ENCODE peak calls at places on chromosomes 3 and 15, in four cellular contexts. One of them, this sample, is unnamed.

GRCh38 chr15:28096720-28097431 is 2.2 kb downstream of the OCA2 start:
- DNase-seq in WTC11: peak; percentile 57
- DNase-seq in K562: no peak
- DNase-seq in HepG2: no peak
- DNase-seq in this sample: no peak

GRCh38 chr15:69595009-69595825 is 142.6 kb downstream of the RPLP1 start:
- DNase-seq in WTC11: no peak
- DNase-seq in K562: no peak
- DNase-seq in HepG2: no peak
- DNase-seq in this sample: peak; percentile 56

GRCh38 chr3:157088133-157088488 is 71.8 kb downstream of the CCNL1 start:
- DNase-seq in WTC11: no peak
- DNase-seq in K562: no peak
- DNase-seq in HepG2: no peak
- DNase-seq in this sample: no peak

GRCh38 chr3:49673131-49673714 is 928 bp upstream of the APEH start:
- DNase-seq in WTC11: no peak
- DNase-seq in K562: peak; percentile 26
- DNase-seq in HepG2: peak; percentile 45
- DNase-seq in this sample: peak; percentile 43

GRCh38 chr15:57114070-57114469 is 195.6 kb downstream of the TCF12 start:
- DNase-seq in WTC11: no peak
- DNase-seq in K562: no peak
- DNase-seq in HepG2: no peak
- DNase-seq in this sample: no peak

GRCh38 chr3:100454684-100455083 is 37.7 kb upstream of the TMEM45A start:
- DNase-seq in WTC11: no peak
- DNase-seq in K562: no peak
- DNase-seq in HepG2: peak; percentile 16
- DNase-seq in this sample: no peak

GRCh38 chr3:9928158-9928557 is 5.5 kb upstream of the CRELD1 start:
- DNase-seq in WTC11: no peak
- DNase-seq in K562: no peak
- DNase-seq in HepG2: no peak
- DNase-seq in this sample: no peak

GRCh38 chr15:68019814-68020525 is 34.1 kb upstream of the PIAS1 start:
- DNase-seq in WTC11: no peak
- DNase-seq in K562: no peak
- DNase-seq in HepG2: no peak
- DNase-seq in this sample: no peak

GRCh38 chr15:60752973-60753720 is 274.2 kb upstream of the ICE2 start:
- DNase-seq in WTC11: no peak
- DNase-seq in K562: no peak
- DNase-seq in HepG2: peak; percentile 60
- DNase-seq in this sample: no peak

GRCh38 chr15:25846377-25846776 is 16.8 kb downstream of the ATP10A start:
- DNase-seq in WTC11: no peak
- DNase-seq in K562: no peak
- DNase-seq in HepG2: no peak
- DNase-seq in this sample: no peak

GRCh38 chr15:74132681-74133070 is 2.3 kb downstream of the ISLR2 start:
- DNase-seq in WTC11: no peak
- DNase-seq in K562: no peak
- DNase-seq in HepG2: no peak
- DNase-seq in this sample: no peak

GRCh38 chr3:44825264-44825925 is 36.3 kb upstream of the TMEM42 start:
- DNase-seq in WTC11: no peak
- DNase-seq in K562: no peak
- DNase-seq in HepG2: no peak
- DNase-seq in this sample: no peak

GRCh38 chr3:39125837-39126500 is 18.5 kb downstream of the TTC21A start:
- DNase-seq in WTC11: no peak
- DNase-seq in K562: no peak
- DNase-seq in HepG2: peak; percentile 28
- DNase-seq in this sample: no peak

GRCh38 chr3:188036375-188036985 is 117.5 kb upstream of the LPP start:
- DNase-seq in WTC11: no peak
- DNase-seq in K562: no peak
- DNase-seq in HepG2: peak; percentile 99
- DNase-seq in this sample: no peak

GRCh38 chr3:37996785-37997301 is 6.3 kb downstream of the VILL start:
- DNase-seq in WTC11: peak; percentile 88
- DNase-seq in K562: peak; percentile 84
- DNase-seq in HepG2: peak; percentile 80
- DNase-seq in this sample: peak; percentile 86

DNA sequence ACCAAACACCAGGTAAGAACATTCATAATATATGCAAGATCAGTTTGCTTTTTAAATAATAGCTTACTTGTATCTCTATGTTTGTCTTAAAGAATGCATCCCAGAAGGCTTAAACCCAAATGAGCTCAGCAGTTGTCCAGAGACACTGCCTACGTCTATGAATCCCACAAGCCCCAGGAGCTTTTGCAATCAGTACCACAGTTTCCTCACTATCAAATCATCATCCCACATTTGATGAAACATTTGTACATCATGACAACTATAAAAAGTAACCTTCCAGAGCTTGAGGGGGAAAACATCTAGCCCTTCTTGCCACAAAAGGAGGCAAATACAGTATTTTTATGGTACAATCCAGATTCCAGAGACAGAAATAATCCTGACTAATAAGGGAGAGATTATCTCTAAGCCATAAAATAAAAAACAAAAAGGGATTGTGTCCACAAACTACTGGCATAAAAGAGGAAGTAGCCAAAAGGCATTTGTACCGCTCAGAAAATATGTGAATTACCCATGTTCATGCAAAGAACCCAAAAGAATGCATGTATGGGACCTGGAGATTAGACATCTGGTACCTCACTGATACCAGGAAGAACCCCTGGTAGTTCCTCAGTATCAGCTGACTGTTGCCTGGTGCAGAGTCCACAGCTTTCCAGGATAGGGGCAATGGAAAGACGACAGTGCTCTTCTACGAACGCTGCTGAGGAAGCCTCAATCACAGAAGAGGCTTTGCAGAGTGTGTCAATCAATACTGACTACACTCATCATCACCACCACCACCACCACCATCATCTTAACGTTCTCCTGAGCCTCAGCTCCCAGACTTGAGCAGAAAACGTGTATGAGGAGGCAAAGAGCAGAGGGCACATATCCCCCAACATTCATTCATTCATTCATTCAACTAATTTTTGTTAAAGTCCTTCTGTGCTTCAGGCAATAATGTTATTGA is 63.4 kb downstream of the ATP8B4 start:
- DNase-seq in WTC11: no peak
- DNase-seq in K562: no peak
- DNase-seq in HepG2: no peak
- DNase-seq in this sample: no peak
- TF ChIP-seq JUN in WTC11: no peak
- TF ChIP-seq JUN in K562: no peak
- TF ChIP-seq JUN in HepG2: no peak
- TF ChIP-seq JUN in this sample: no peak

GRCh38 chr15:89826671-89827655 is 12.3 kb upstream of the ANPEP start:
- DNase-seq in WTC11: no peak
- DNase-seq in K562: no peak
- DNase-seq in HepG2: no peak
- DNase-seq in this sample: no peak

GRCh38 chr15:89824607-89824867 is 9.9 kb upstream of the ANPEP start:
- DNase-seq in WTC11: no peak
- DNase-seq in K562: no peak
- DNase-seq in HepG2: no peak
- DNase-seq in this sample: no peak

GRCh38 chr15:89822951-89823701 is 8.5 kb upstream of the ANPEP start:
- DNase-seq in WTC11: no peak
- DNase-seq in K562: no peak
- DNase-seq in HepG2: no peak
- DNase-seq in this sample: no peak

GRCh38 chr15:89823836-89824606 is 9.4 kb upstream of the ANPEP start:
- DNase-seq in WTC11: no peak
- DNase-seq in K562: no peak
- DNase-seq in HepG2: no peak
- DNase-seq in this sample: no peak

GRCh38 chr15:89825264-89825940 is 10.8 kb upstream of the ANPEP start:
- DNase-seq in WTC11: no peak
- DNase-seq in K562: no peak
- DNase-seq in HepG2: no peak
- DNase-seq in this sample: no peak
- TF ChIP-seq NR3C1 in WTC11: no peak
- TF ChIP-seq NR3C1 in K562: no peak
- TF ChIP-seq NR3C1 in HepG2: no peak
- TF ChIP-seq NR3C1 in this sample: no peak

GRCh38 chr3:138202945-138203701 is 16.0 kb downstream of the ARMC8 start:
- DNase-seq in WTC11: no peak
- DNase-seq in K562: no peak
- DNase-seq in HepG2: no peak
- DNase-seq in this sample: no peak
- TF ChIP-seq JUN in WTC11: no peak
- TF ChIP-seq JUN in K562: no peak
- TF ChIP-seq JUN in HepG2: no peak
- TF ChIP-seq JUN in this sample: no peak

DNA sequence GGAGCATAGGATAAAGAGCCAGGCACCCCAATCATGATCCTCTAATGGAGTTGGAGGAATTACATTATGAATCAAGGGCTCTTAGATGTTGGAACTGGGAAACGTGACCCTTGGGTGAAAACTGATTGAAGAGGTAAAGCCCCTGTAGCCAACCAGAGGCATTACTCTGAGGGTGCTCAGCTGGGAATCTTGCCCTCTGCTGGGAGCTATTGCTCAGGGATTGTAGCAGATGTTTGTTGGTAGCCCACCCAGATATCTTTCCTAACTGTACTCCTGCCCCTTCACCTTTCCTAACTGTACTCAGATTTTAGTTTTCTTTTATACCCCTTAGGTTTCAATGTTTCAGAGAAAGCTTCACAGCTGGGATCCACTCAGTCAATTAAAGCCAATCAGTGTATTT is 74.2 kb downstream of the RARB start:
- DNase-seq in WTC11: no peak
- DNase-seq in K562: no peak
- DNase-seq in HepG2: no peak
- DNase-seq in this sample: no peak
- TF ChIP-seq NR3C1 in WTC11: no peak
- TF ChIP-seq NR3C1 in K562: no peak
- TF ChIP-seq NR3C1 in HepG2: no peak
- TF ChIP-seq NR3C1 in this sample: no peak

GRCh38 chr15:101129851-101130250 is 122.0 kb downstream of the CHSY1 start:
- DNase-seq in WTC11: no peak
- DNase-seq in K562: no peak
- DNase-seq in HepG2: no peak
- DNase-seq in this sample: no peak

GRCh38 chr15:101132390-101133180 is 119.3 kb downstream of the CHSY1 start:
- DNase-seq in WTC11: no peak
- DNase-seq in K562: no peak
- DNase-seq in HepG2: no peak
- DNase-seq in this sample: no peak

GRCh38 chr15:101133751-101134261 is 118.0 kb downstream of the CHSY1 start:
- DNase-seq in WTC11: peak; percentile 44
- DNase-seq in K562: no peak
- DNase-seq in HepG2: no peak
- DNase-seq in this sample: no peak

GRCh38 chr15:101133181-101133460 is 118.7 kb downstream of the CHSY1 start:
- DNase-seq in WTC11: no peak
- DNase-seq in K562: no peak
- DNase-seq in HepG2: no peak
- DNase-seq in this sample: no peak

DNA sequence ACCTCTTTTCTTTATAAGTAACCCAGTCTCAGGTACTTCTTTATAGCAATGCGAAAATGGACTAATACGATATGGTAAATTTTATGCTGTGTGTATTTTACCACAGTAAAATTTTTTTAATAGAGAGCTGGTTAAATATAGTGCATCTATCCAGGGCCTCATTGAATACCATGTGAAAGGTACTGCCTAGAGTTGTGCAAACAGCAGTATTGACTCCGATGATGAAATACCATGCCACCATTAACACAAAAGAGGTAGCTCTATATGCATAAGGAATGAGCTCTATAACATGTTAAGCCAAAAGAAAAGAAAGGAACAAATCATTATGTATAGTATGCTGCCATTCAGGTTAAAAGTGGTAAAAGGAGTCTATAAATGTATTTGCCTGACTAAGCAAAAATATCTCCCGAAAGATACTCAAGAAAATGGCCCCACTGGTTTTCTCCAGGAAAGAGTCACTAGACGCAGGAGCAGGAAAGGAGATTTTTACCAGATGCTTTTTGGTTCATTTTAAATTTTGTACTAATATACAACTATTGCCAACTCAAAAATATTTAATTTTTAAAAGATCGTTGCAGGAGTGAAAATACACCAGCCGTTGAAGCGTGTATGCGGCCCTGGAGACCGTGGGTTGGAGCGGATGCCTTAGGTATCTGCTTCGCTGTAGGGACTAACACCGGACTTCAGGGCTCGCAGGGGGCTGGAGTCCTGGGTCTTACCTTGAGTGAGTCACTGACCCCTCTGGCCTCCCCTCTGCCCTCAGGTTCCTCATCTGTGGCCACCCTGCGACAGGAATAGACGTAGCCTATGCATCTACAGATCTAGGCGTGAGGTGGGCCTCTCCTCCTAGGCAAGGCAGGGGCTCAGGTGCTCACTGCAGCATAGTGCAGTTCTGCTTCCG is 120.1 kb downstream of the CHSY1 start:
- DNase-seq in WTC11: no peak
- DNase-seq in K562: no peak
- DNase-seq in HepG2: no peak
- DNase-seq in this sample: no peak
- TF ChIP-seq JUN in WTC11: no peak
- TF ChIP-seq JUN in K562: no peak
- TF ChIP-seq JUN in HepG2: no peak
- TF ChIP-seq JUN in this sample: no peak

GRCh38 chr15:83174891-83175290 is 32.7 kb downstream of the HDGFL3 start:
- DNase-seq in WTC11: no peak
- DNase-seq in K562: no peak
- DNase-seq in HepG2: no peak
- DNase-seq in this sample: no peak

GRCh38 chr15:83178869-83179325 is 28.7 kb downstream of the HDGFL3 start:
- DNase-seq in WTC11: no peak
- DNase-seq in K562: peak; percentile 40
- DNase-seq in HepG2: no peak
- DNase-seq in this sample: no peak

GRCh38 chr15:83178387-83178786 is 29.2 kb downstream of the HDGFL3 start:
- DNase-seq in WTC11: no peak
- DNase-seq in K562: no peak
- DNase-seq in HepG2: no peak
- DNase-seq in this sample: no peak
- TF ChIP-seq NR3C1 in WTC11: no peak
- TF ChIP-seq NR3C1 in K562: no peak
- TF ChIP-seq NR3C1 in HepG2: no peak
- TF ChIP-seq NR3C1 in this sample: no peak

This sample was measured in A549.